ENCODE peak calls at places on chromosomes 2 and 18, in eight cellular contexts. C, Y, G, K, Q, F, L and O are unnamed samples.

GRCh38 chr2:108363048-108363899 is 14.5 kb upstream of the SULT1C4 start:
- DNase-seq in K (no peak), Q (no peak), L (no peak), G (no peak), F (no peak), C (no peak), Y (no peak), O (no peak)

GRCh38 chr2:225764346-225764745 is 364.8 kb downstream of the NYAP2 start:
- DNase-seq in G (no peak), L (no peak), C (no peak), F (no peak), K (no peak), Q (no peak), Y (no peak), O (no peak)

GRCh38 chr2:108988796-108989713 is at the start of gene EDAR:
- DNase-seq in C (peak), Q (peak), Y (no peak), F (peak), K (no peak), L (peak), G (no peak), O (peak)

GRCh38 chr2:85066874-85067351 is 66.3 kb upstream of the TCF7L1 start:
- DNase-seq in C (peak), Q (peak), Y (peak), G (no peak), K (peak), L (peak), F (peak), O (no peak)

GRCh38 chr2:173184031-173185004 is 108.7 kb downstream of the MAP3K20 start:
- DNase-seq in K (no peak), Q (peak), Y (peak), F (no peak), G (no peak), L (peak), C (no peak), O (no peak)

GRCh38 chr2:23294238-23294637 is 90.7 kb upstream of the KLHL29 start:
- DNase-seq in C (no peak), Y (no peak), K (no peak), F (no peak), G (no peak), Q (no peak), L (no peak), O (no peak)

GRCh38 chr2:20438334-20439192 is 8.3 kb upstream of the RHOB start:
- DNase-seq in K (no peak), G (peak), C (no peak), L (no peak), F (no peak), Q (peak), Y (peak), O (no peak)

GRCh38 chr2:113848758-113849460 is 41.0 kb upstream of the ACTR3 start:
- DNase-seq in C (no peak), K (no peak), L (peak), Y (no peak), Q (no peak), F (no peak), G (no peak), O (no peak)

GRCh38 chr2:7180641-7181370 is 263.6 kb downstream of the RNF144A start:
- DNase-seq in C (peak), F (no peak), G (no peak), K (no peak), Y (no peak), Q (no peak), L (no peak), O (no peak)

GRCh38 chr2:230798769-230799399 is 65.9 kb upstream of the ITM2C start:
- DNase-seq in K (peak), Y (no peak), Q (no peak), G (no peak), C (no peak), L (no peak), F (no peak), O (no peak)

GRCh38 chr2:188983427-188984101 is 9.4 kb downstream of the COL3A1 start:
- DNase-seq in G (no peak), K (no peak), L (peak), F (no peak), Y (no peak), C (no peak), Q (no peak), O (no peak)

GRCh38 chr2:231887756-231888155 is 38.4 kb downstream of the NPPC start:
- DNase-seq in Y (no peak), L (no peak), G (peak), K (no peak), C (no peak), Q (no peak), F (no peak), O (no peak)

GRCh38 chr2:25251461-25252273 is 83.3 kb upstream of the POMC start:
- DNase-seq in Y (peak), Q (peak), G (peak), K (peak), L (no peak), F (peak), C (peak), O (peak)

GRCh38 chr2:71923887-71924533 is 223.7 kb downstream of the CYP26B1 start:
- DNase-seq in G (no peak), K (peak), L (peak), Q (peak), F (peak), C (no peak), Y (no peak), O (peak)

GRCh38 chr2:114550895-114551793 is 108.7 kb downstream of the DPP10 start:
- DNase-seq in K (no peak), G (no peak), Y (no peak), L (no peak), C (peak), Q (peak), F (peak), O (peak)

GRCh38 chr2:241931084-241931975 is 61.8 kb downstream of the RTP5 start:
- DNase-seq in Y (no peak), K (no peak), C (no peak), Q (no peak), L (no peak), G (no peak), F (peak), O (no peak)

GRCh38 chr18:67483952-67484351 is 32.6 kb downstream of the DSEL start:
- DNase-seq in K (no peak), Y (no peak), C (no peak), G (no peak), L (no peak), F (no peak), Q (no peak), O (no peak)

GRCh38 chr18:46387426-46388131 is 269.4 kb downstream of the LOXHD1 start:
- DNase-seq in Q (no peak), G (no peak), F (no peak), L (no peak), Y (no peak), K (no peak), C (peak), O (no peak)

GRCh38 chr18:55982992-55983391 is 395.0 kb upstream of the TCF4 start:
- DNase-seq in C (no peak), Q (no peak), L (no peak), F (no peak), Y (no peak), G (no peak), K (peak), O (no peak)

GRCh38 chr2:77007668-77008067 is 514.5 kb downstream of the LRRTM4 start:
- DNase-seq in F (no peak), L (no peak), Q (no peak), C (no peak), G (no peak), Y (no peak), K (no peak), O (no peak)

GRCh38 chr2:77013932-77014331 is 508.2 kb downstream of the LRRTM4 start:
- DNase-seq in L (no peak), F (no peak), C (no peak), Y (no peak), Q (no peak), K (no peak), G (no peak), O (no peak)

GRCh38 chr2:77013457-77013856 is 508.7 kb downstream of the LRRTM4 start:
- DNase-seq in Y (no peak), F (no peak), Q (no peak), K (no peak), L (no peak), C (no peak), G (no peak), O (no peak)

GRCh38 chr2:77005522-77005921 is 516.7 kb downstream of the LRRTM4 start:
- DNase-seq in Y (no peak), F (no peak), Q (no peak), L (no peak), K (no peak), C (no peak), G (no peak), O (no peak)

GRCh38 chr2:77008925-77009706 is 513.1 kb downstream of the LRRTM4 start:
- DNase-seq in K (no peak), F (no peak), Q (no peak), C (no peak), G (no peak), L (no peak), Y (no peak), O (no peak)
- TF ChIP-seq POLR2AphosphoS5 in K (no peak), F (no peak), Q (no peak), C (no peak), G (no peak), L (no peak), Y (no peak), O (no peak)

GRCh38 chr2:215982465-215982875 is 30.9 kb downstream of the MREG start:
- DNase-seq in L (peak), G (no peak), F (peak), K (no peak), Y (no peak), C (peak), Q (no peak), O (no peak)
- TF ChIP-seq POLR2A in L (no peak), G (no peak), F (no peak), K (no peak), Y (no peak), C (no peak), Q (no peak), O (no peak)

GRCh38 chr2:38535745-38536506 is 66.8 kb downstream of the HNRNPLL start:
- DNase-seq in G (peak), Y (peak), Q (peak), C (peak), K (peak), L (peak), F (peak), O (peak)

GRCh38 chr2:38537937-38538525 is 64.7 kb downstream of the HNRNPLL start:
- DNase-seq in F (no peak), G (no peak), Q (no peak), L (no peak), C (no peak), K (no peak), Y (no peak), O (no peak)

GRCh38 chr2:38540580-38541290 is 62.0 kb downstream of the HNRNPLL start:
- DNase-seq in F (no peak), L (no peak), Y (peak), G (no peak), C (peak), Q (peak), K (no peak), O (no peak)

GRCh38 chr2:38535404-38535744 is 67.4 kb downstream of the HNRNPLL start:
- DNase-seq in G (no peak), C (no peak), Q (no peak), L (no peak), F (no peak), Y (peak), K (no peak), O (no peak)

GRCh38 chr2:38539086-38539485 is 63.6 kb downstream of the HNRNPLL start:
- DNase-seq in K (no peak), Y (no peak), Q (no peak), G (no peak), F (no peak), L (no peak), C (no peak), O (no peak)
- TF ChIP-seq POLR2AphosphoS5 in K (no peak), Y (peak), Q (no peak), G (no peak), F (no peak), L (no peak), C (no peak), O (no peak)

DNA sequence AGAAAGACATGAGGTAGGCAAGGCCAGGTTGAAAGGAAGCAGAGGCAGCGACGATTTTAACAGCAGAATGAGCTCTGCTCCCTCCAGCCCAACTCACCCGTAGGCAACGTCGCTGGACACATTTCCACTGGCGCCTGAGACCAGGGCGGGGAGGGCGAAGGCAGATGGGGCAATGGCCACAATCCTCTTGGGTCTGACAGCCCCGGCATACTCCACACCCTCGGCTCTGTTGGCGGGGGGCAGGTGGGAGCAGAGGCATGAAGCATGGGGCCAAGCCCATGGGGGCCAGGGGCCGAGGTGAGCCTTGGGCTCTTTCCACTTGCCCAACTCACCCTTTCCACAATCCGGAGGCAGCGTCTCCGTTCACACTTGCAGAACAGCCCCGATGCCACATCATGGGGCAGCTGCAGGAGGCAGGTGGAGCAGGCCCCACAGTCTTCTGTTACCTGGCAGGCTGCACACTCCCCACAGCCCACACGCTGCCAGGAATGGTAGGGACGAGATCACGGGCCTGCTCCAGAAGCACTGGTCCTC is 5.8 kb downstream of the MBD1 start:
- DNase-seq in L (no peak), F (no peak), C (no peak), G (no peak), Q (no peak), Y (no peak), K (no peak), O (no peak)
- TF ChIP-seq POLR2A in L (no peak), F (no peak), C (no peak), G (no peak), Q (no peak), Y (no peak), K (no peak), O (no peak)

DNA sequence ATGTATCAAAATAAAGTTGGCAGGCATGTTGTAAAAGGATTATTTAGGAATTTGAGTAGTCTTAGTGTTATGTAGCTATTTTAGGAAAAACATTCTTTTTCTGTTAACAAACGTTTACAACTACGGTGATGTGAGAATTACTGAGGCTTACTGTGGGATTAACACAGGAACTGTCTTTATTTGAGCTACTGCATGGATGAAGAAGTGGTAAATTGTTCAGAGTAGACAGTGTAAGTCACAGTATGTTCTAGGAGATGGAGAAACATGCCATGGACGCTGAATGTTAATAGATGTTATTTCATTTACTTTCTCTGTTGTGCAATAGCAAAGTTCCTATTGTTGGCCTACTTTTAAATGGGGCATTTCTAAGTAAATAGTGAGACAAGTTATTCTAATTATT is 1.7 kb downstream of the PPM1B start:
- DNase-seq in Y (no peak), K (no peak), L (no peak), G (no peak), F (no peak), C (no peak), Q (no peak), O (no peak)
- TF ChIP-seq POLR2AphosphoS5 in Y (peak), K (no peak), L (no peak), G (no peak), F (peak), C (no peak), Q (peak), O (no peak)

DNA sequence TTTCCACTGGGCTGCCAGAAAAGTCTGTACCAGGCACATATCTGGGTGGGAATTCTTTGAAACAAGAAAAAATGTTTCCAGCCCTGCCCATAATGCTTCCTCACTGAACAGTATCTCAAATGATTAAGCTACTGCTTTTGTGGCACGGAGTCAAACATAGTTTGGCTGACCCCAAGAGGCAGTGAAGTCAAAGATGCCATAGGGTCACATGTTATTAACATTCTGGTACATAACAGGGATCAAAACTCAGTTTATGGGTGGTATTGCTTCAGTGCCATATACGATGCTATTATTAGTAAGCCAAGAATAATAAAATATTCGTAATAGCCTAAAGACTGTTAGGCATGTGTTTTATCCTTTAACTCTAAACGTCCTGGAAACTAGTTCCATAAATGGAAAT is 112.4 kb downstream of the FEZ2 start:
- DNase-seq in G (no peak), C (no peak), F (no peak), Q (no peak), K (no peak), L (no peak), Y (no peak), O (no peak)
- TF ChIP-seq POLR2A in G (no peak), C (no peak), F (no peak), Q (no peak), K (no peak), L (no peak), Y (no peak), O (no peak)

GRCh38 chr2:193187816-193188215 is 993.1 kb upstream of the TMEFF2 start:
- DNase-seq in Y (no peak), C (no peak), K (no peak), F (no peak), G (no peak), L (no peak), Q (no peak), O (no peak)
- TF ChIP-seq POLR2AphosphoS5 in Y (no peak), C (no peak), K (no peak), F (no peak), G (no peak), L (no peak), Q (no peak), O (no peak)

GRCh38 chr2:27489498-27490397 is at the start of gene IFT172:
- DNase-seq in Q (peak), L (peak), C (peak), G (peak), F (peak), Y (peak), K (peak), O (peak)
- TF ChIP-seq POLR2A in Q (peak), L (peak), C (no peak), G (peak), F (peak), Y (peak), K (peak), O (peak)

DNA sequence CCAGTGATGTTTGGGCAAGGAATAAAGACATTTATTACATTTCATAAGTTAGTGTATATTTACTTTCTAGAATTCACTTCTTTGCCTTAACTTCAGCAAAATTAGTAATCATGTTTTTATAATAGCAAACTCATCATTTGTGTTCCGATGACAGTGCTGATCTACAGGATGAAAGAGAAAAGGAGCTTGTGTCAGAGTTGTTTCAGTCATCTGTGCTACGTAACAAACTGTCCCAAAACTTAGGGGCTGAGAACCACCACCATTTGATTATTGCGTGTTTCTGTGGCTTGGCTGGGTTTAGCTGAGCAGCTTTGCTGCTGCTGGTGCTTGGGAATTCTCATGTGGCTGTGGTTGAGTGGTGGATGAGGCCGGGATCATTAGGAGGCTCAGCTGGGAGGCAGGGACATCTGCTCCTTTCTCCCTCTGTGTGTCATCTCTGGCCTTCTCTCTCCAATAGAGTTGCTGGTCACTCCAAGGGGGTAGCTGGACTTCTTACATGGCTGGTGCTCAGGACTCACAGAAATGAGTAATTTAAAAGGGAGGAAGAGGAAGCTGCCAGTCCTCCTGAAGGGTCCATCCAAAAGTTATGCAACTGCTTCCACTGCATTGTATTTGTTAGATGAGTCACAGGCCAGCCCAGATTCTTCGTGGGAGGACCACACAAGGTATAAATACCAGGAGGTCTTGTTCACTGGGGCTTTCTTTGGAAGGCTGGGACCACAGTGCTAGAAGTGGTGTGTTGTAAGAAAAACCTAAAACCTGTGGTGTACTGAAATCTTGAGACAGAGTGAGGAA is 43.4 kb upstream of the HAAO start:
- DNase-seq in L (no peak), K (no peak), C (peak), Q (peak), F (no peak), Y (peak), G (no peak), O (no peak)
- TF ChIP-seq POLR2AphosphoS5 in L (no peak), K (no peak), C (peak), Q (peak), F (peak), Y (peak), G (no peak), O (no peak)